ENCODE peak calls at places on chromosome 11, in six cellular contexts. L is stimulated activated naive CD8-positive, alpha-beta T cell treated with anti-CD3 and anti-CD28 coated beads, Interleukin-15, amount 100 ng/mL, for 72 hours; W is AG08395; J is stimulated activated CD4-positive, alpha-beta T cell treated with anti-CD3 and anti-CD28 coated beads, Interleukin-1b, Interleukin-23, amount 100 ng/mL, for 24 hours; I is NAMALWA; O is activated naive CD8-positive, alpha-beta T cell treated with anti-CD3 and anti-CD28 coated beads, Interleukin-2, amount 50 U/mL, for 24 hours. C is an unnamed sample.

GRCh38 chr11:64204080-64204440 is 2.5 kb upstream of the FERMT3 start:
- DNase-seq in L (no peak), W (no peak), J (no peak), I (no peak), O (no peak), C (no peak)

GRCh38 chr11:12163181-12163841 is 52.9 kb downstream of the MICAL2 start:
- DNase-seq in L (no peak), W (peak), J (no peak), I (no peak), O (peak), C (peak)

GRCh38 chr11:12469451-12469850 is 92.1 kb downstream of the PARVA start:
- DNase-seq in L (no peak), W (peak), J (no peak), I (no peak), O (no peak), C (no peak)

GRCh38 chr11:46952553-46952952 is 16.0 kb downstream of the CSTPP1 start:
- DNase-seq in L (no peak), W (no peak), J (no peak), I (no peak), O (no peak), C (no peak)

GRCh38 chr11:34948721-34949120 is 32.3 kb downstream of the PDHX start:
- DNase-seq in L (no peak), W (peak), J (no peak), I (no peak), O (no peak), C (peak)

GRCh38 chr11:62844154-62844553 is 4.8 kb upstream of the WDR74 start:
- DNase-seq in L (no peak), W (no peak), J (no peak), I (no peak), O (no peak), C (no peak)

GRCh38 chr11:11979487-11980117 is 28.8 kb downstream of the DKK3 start:
- DNase-seq in L (no peak), W (peak), J (no peak), I (no peak), O (no peak), C (peak)

GRCh38 chr11:25052844-25053243 is 556.0 kb downstream of the LUZP2 start:
- DNase-seq in L (no peak), W (no peak), J (no peak), I (no peak), O (no peak), C (no peak)

GRCh38 chr11:76579047-76579751 is 91.3 kb downstream of the LRRC32 start:
- DNase-seq in L (no peak), W (no peak), J (no peak), I (no peak), O (no peak), C (peak)

GRCh38 chr11:116577273-116577672 is 195.5 kb downstream of the BUD13 start:
- DNase-seq in L (no peak), W (no peak), J (no peak), I (no peak), O (no peak), C (no peak)

GRCh38 chr11:102546427-102546826 is 15.9 kb upstream of the MMP7 start:
- DNase-seq in L (no peak), W (no peak), J (no peak), I (peak), O (no peak), C (peak)